ENCODE peak calls at places on chromosomes 2 and 18, in eight cellular contexts. One of them, this sample, is unnamed.
A peak's percentile ranks its signal among the peaks of the same experiment; 100 is the strongest.

GRCh38 chr2:192313773-192314172 is 119.0 kb upstream of the TMEFF2 start:
- DNase-seq in breast epithelium: no peak
- DNase-seq in spleen: peak; percentile 67
- DNase-seq in uterus: no peak
- DNase-seq in IMR-90: no peak
- DNase-seq in testis: no peak
- DNase-seq in heart left ventricle: peak; percentile 15
- DNase-seq in transverse colon: no peak
- DNase-seq in this sample: no peak

GRCh38 chr18:25832008-25832604 is 258.3 kb downstream of the SS18 start:
- DNase-seq in testis: peak; percentile 75
- DNase-seq in IMR-90: peak; percentile 61
- DNase-seq in breast epithelium: no peak
- DNase-seq in uterus: no peak
- DNase-seq in heart left ventricle: peak; percentile 77
- DNase-seq in spleen: no peak
- DNase-seq in transverse colon: peak; percentile 37
- DNase-seq in this sample: peak; percentile 62

GRCh38 chr18:52063923-52064322 is 276.1 kb upstream of the DCC start:
- DNase-seq in testis: no peak
- DNase-seq in transverse colon: no peak
- DNase-seq in breast epithelium: no peak
- DNase-seq in IMR-90: no peak
- DNase-seq in heart left ventricle: no peak
- DNase-seq in uterus: no peak
- DNase-seq in spleen: no peak
- DNase-seq in this sample: no peak

GRCh38 chr18:57175550-57175949 is 28.7 kb downstream of the BOD1L2 start:
- DNase-seq in testis: no peak
- DNase-seq in spleen: no peak
- DNase-seq in IMR-90: no peak
- DNase-seq in heart left ventricle: no peak
- DNase-seq in transverse colon: no peak
- DNase-seq in breast epithelium: no peak
- DNase-seq in uterus: no peak
- DNase-seq in this sample: no peak

GRCh38 chr2:216023055-216023648 is 9.8 kb upstream of the MREG start:
- DNase-seq in heart left ventricle: no peak
- DNase-seq in transverse colon: peak; percentile 46
- DNase-seq in testis: peak; percentile 61
- DNase-seq in breast epithelium: no peak
- DNase-seq in uterus: no peak
- DNase-seq in IMR-90: peak; percentile 52
- DNase-seq in spleen: no peak
- DNase-seq in this sample: peak; percentile 55

GRCh38 chr2:163732718-163733117 is 3.1 kb downstream of the FIGN start:
- DNase-seq in transverse colon: no peak
- DNase-seq in IMR-90: no peak
- DNase-seq in heart left ventricle: no peak
- DNase-seq in uterus: no peak
- DNase-seq in breast epithelium: no peak
- DNase-seq in testis: peak; percentile 34
- DNase-seq in spleen: no peak
- DNase-seq in this sample: no peak

GRCh38 chr2:152418688-152419087 is 83.7 kb downstream of the FMNL2 start:
- DNase-seq in breast epithelium: no peak
- DNase-seq in IMR-90: peak; percentile 79
- DNase-seq in transverse colon: no peak
- DNase-seq in spleen: no peak
- DNase-seq in testis: no peak
- DNase-seq in heart left ventricle: no peak
- DNase-seq in uterus: no peak
- DNase-seq in this sample: no peak

GRCh38 chr2:210230518-210230917 is 5.3 kb upstream of the ACADL start:
- DNase-seq in IMR-90: no peak
- DNase-seq in heart left ventricle: no peak
- DNase-seq in testis: no peak
- DNase-seq in transverse colon: no peak
- DNase-seq in spleen: no peak
- DNase-seq in uterus: no peak
- DNase-seq in breast epithelium: no peak
- DNase-seq in this sample: no peak

GRCh38 chr18:3595282-3596273 is 145.6 kb downstream of the TGIF1 start:
- DNase-seq in heart left ventricle: no peak
- DNase-seq in uterus: peak; percentile 74
- DNase-seq in testis: no peak
- DNase-seq in breast epithelium: no peak
- DNase-seq in transverse colon: peak; percentile 44
- DNase-seq in spleen: no peak
- DNase-seq in IMR-90: peak; percentile 98
- DNase-seq in this sample: no peak

GRCh38 chr2:149544692-149545091 is 42.9 kb downstream of the MMADHC start:
- DNase-seq in uterus: no peak
- DNase-seq in heart left ventricle: no peak
- DNase-seq in breast epithelium: no peak
- DNase-seq in IMR-90: no peak
- DNase-seq in spleen: no peak
- DNase-seq in testis: no peak
- DNase-seq in transverse colon: no peak
- DNase-seq in this sample: no peak

GRCh38 chr2:133568598-133568997 is 335 bp upstream of the NCKAP5 start:
- DNase-seq in testis: no peak
- DNase-seq in spleen: no peak
- DNase-seq in uterus: no peak
- DNase-seq in breast epithelium: no peak
- DNase-seq in transverse colon: no peak
- DNase-seq in heart left ventricle: no peak
- DNase-seq in IMR-90: no peak
- DNase-seq in this sample: no peak

GRCh38 chr2:29460191-29460590 is 345.0 kb downstream of the CLIP4 start:
- DNase-seq in heart left ventricle: no peak
- DNase-seq in uterus: no peak
- DNase-seq in testis: no peak
- DNase-seq in spleen: no peak
- DNase-seq in breast epithelium: no peak
- DNase-seq in IMR-90: no peak
- DNase-seq in transverse colon: no peak
- DNase-seq in this sample: no peak

GRCh38 chr2:227472265-227473018 is 486 bp downstream of the AGFG1 start:
- DNase-seq in transverse colon: peak; percentile 46
- DNase-seq in breast epithelium: no peak
- DNase-seq in IMR-90: no peak
- DNase-seq in heart left ventricle: peak; percentile 42
- DNase-seq in spleen: peak; percentile 91
- DNase-seq in testis: peak; percentile 65
- DNase-seq in uterus: peak; percentile 17
- DNase-seq in this sample: peak; percentile 35

GRCh38 chr2:101759162-101759561 is 61.7 kb downstream of the MAP4K4 start:
- DNase-seq in spleen: no peak
- DNase-seq in testis: no peak
- DNase-seq in transverse colon: no peak
- DNase-seq in uterus: peak; percentile 74
- DNase-seq in breast epithelium: no peak
- DNase-seq in IMR-90: peak; percentile 97
- DNase-seq in heart left ventricle: no peak
- DNase-seq in this sample: no peak

GRCh38 chr18:36561046-36561445 is 263.5 kb downstream of the FHOD3 start:
- DNase-seq in breast epithelium: no peak
- DNase-seq in testis: no peak
- DNase-seq in heart left ventricle: no peak
- DNase-seq in spleen: no peak
- DNase-seq in IMR-90: no peak
- DNase-seq in uterus: no peak
- DNase-seq in transverse colon: no peak
- DNase-seq in this sample: no peak

GRCh38 chr2:202109737-202110184 is 36.7 kb downstream of the KIAA2012 start:
- DNase-seq in IMR-90: peak; percentile 61
- DNase-seq in heart left ventricle: peak; percentile 32
- DNase-seq in transverse colon: no peak
- DNase-seq in testis: peak; percentile 43
- DNase-seq in uterus: peak; percentile 56
- DNase-seq in spleen: no peak
- DNase-seq in breast epithelium: no peak
- DNase-seq in this sample: no peak

GRCh38 chr2:61272421-61273070 is 110.6 kb downstream of the C2orf74 start:
- DNase-seq in breast epithelium: no peak
- DNase-seq in spleen: no peak
- DNase-seq in transverse colon: no peak
- DNase-seq in heart left ventricle: no peak
- DNase-seq in IMR-90: peak; percentile 20
- DNase-seq in uterus: no peak
- DNase-seq in testis: no peak
- DNase-seq in this sample: no peak

GRCh38 chr2:118268268-118268667 is 180.0 kb downstream of the INSIG2 start:
- DNase-seq in spleen: no peak
- DNase-seq in transverse colon: no peak
- DNase-seq in IMR-90: no peak
- DNase-seq in uterus: no peak
- DNase-seq in breast epithelium: no peak
- DNase-seq in heart left ventricle: no peak
- DNase-seq in testis: no peak
- DNase-seq in this sample: no peak

DNA sequence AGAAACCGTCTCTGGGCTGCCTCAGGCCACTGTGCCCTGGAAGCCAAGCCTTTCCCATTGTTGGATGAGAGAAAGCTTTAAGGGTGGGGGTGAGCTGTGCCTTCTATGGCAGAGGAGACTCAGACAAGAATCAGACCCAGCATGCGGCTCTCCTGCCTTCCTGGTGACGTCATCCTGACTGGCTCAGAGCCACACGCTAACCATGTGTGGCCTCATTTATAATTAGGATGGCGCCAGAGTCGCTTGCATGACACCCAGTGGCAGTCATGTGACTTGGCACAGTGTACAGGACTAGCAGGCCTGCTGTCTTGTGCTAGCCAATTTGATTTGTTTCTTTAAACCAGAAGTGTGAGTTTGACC is 99.2 kb downstream of the SH3BP4 start:
- DNase-seq in uterus: peak; percentile 81
- DNase-seq in breast epithelium: peak; percentile 94
- DNase-seq in IMR-90: peak; percentile 93
- DNase-seq in heart left ventricle: peak; percentile 96
- DNase-seq in transverse colon: peak; percentile 87
- DNase-seq in spleen: peak; percentile 75
- DNase-seq in testis: peak; percentile 90
- DNase-seq in this sample: peak; percentile 93
- TF ChIP-seq POLR2A in uterus: no peak
- TF ChIP-seq POLR2A in breast epithelium: no peak
- TF ChIP-seq POLR2A in IMR-90: peak; percentile 53
- TF ChIP-seq POLR2A in heart left ventricle: peak; percentile 30
- TF ChIP-seq POLR2A in transverse colon: no peak
- TF ChIP-seq POLR2A in spleen: no peak
- TF ChIP-seq POLR2A in testis: no peak
- TF ChIP-seq POLR2A in this sample: no peak

DNA sequence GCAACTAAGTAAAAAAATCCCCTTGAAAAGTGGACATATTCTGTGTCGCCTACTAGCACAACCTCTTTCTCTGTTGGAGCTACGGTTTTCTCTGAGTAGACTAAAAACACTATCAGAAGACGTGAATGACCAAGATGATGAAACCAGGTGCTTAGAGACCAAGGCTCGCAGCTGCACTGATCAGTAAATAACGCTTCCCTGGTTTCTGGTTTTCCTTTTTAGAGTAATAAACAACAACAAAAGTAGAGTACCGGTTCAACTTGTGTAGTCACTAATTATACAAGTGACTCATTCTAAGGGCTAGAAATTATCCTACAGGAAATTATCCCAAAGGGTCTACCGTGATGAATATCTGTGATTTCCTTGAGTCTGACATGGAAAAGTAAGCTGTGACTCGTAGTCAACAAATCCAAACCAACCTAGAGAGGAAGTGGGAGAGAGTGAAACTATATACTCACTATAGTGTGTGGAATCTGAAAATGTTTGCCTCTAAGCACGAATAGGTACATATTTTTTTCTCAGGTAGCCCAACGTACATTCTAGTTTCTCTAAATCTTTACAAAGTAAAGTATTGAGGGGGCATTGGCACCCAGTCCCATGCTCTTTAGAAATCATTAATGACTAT is 17.8 kb downstream of the RASGRP3 start:
- DNase-seq in testis: no peak
- DNase-seq in spleen: no peak
- DNase-seq in transverse colon: no peak
- DNase-seq in heart left ventricle: no peak
- DNase-seq in IMR-90: peak; percentile 59
- DNase-seq in breast epithelium: no peak
- DNase-seq in uterus: no peak
- DNase-seq in this sample: no peak
- TF ChIP-seq POLR2A in testis: no peak
- TF ChIP-seq POLR2A in spleen: no peak
- TF ChIP-seq POLR2A in transverse colon: no peak
- TF ChIP-seq POLR2A in heart left ventricle: no peak
- TF ChIP-seq POLR2A in IMR-90: no peak
- TF ChIP-seq POLR2A in breast epithelium: no peak
- TF ChIP-seq POLR2A in uterus: no peak
- TF ChIP-seq POLR2A in this sample: no peak

GRCh38 chr2:111068435-111069058 is 52.2 kb upstream of the BCL2L11 start:
- DNase-seq in testis: no peak
- DNase-seq in breast epithelium: peak; percentile 64
- DNase-seq in uterus: no peak
- DNase-seq in heart left ventricle: no peak
- DNase-seq in IMR-90: no peak
- DNase-seq in transverse colon: peak; percentile 28
- DNase-seq in spleen: no peak
- DNase-seq in this sample: no peak
- TF ChIP-seq POLR2A in testis: no peak
- TF ChIP-seq POLR2A in breast epithelium: no peak
- TF ChIP-seq POLR2A in uterus: no peak
- TF ChIP-seq POLR2A in heart left ventricle: no peak
- TF ChIP-seq POLR2A in IMR-90: no peak
- TF ChIP-seq POLR2A in transverse colon: no peak
- TF ChIP-seq POLR2A in spleen: no peak
- TF ChIP-seq POLR2A in this sample: no peak

GRCh38 chr2:237692601-237693079 is 65.3 kb downstream of the LRRFIP1 start:
- DNase-seq in spleen: peak; percentile 91
- DNase-seq in testis: no peak
- DNase-seq in heart left ventricle: peak; percentile 53
- DNase-seq in breast epithelium: peak; percentile 61
- DNase-seq in IMR-90: no peak
- DNase-seq in uterus: peak; percentile 69
- DNase-seq in transverse colon: peak; percentile 54
- DNase-seq in this sample: peak; percentile 77

GRCh38 chr2:237693281-237694039 is 66.1 kb downstream of the LRRFIP1 start:
- DNase-seq in IMR-90: peak; percentile 69
- DNase-seq in heart left ventricle: no peak
- DNase-seq in breast epithelium: no peak
- DNase-seq in transverse colon: peak; percentile 43
- DNase-seq in testis: no peak
- DNase-seq in uterus: no peak
- DNase-seq in spleen: peak; percentile 73
- DNase-seq in this sample: peak; percentile 64

GRCh38 chr2:237689569-237690131 is 62.3 kb downstream of the LRRFIP1 start:
- DNase-seq in heart left ventricle: peak; percentile 58
- DNase-seq in uterus: no peak
- DNase-seq in spleen: peak; percentile 83
- DNase-seq in transverse colon: peak; percentile 73
- DNase-seq in testis: no peak
- DNase-seq in IMR-90: no peak
- DNase-seq in breast epithelium: no peak
- DNase-seq in this sample: peak; percentile 18

GRCh38 chr2:237691908-237692600 is 64.7 kb downstream of the LRRFIP1 start:
- DNase-seq in testis: peak; percentile 97
- DNase-seq in breast epithelium: peak; percentile 97
- DNase-seq in heart left ventricle: peak; percentile 98
- DNase-seq in uterus: peak; percentile 98
- DNase-seq in spleen: peak; percentile 99
- DNase-seq in transverse colon: peak; percentile 99
- DNase-seq in IMR-90: peak; percentile 80
- DNase-seq in this sample: peak; percentile 99

GRCh38 chr2:237691200-237691907 is 64.0 kb downstream of the LRRFIP1 start:
- DNase-seq in transverse colon: peak; percentile 56
- DNase-seq in uterus: no peak
- DNase-seq in spleen: peak; percentile 100
- DNase-seq in heart left ventricle: no peak
- DNase-seq in breast epithelium: no peak
- DNase-seq in IMR-90: no peak
- DNase-seq in testis: no peak
- DNase-seq in this sample: no peak
- TF ChIP-seq POLR2A in transverse colon: peak; percentile 57
- TF ChIP-seq POLR2A in uterus: peak; percentile 30
- TF ChIP-seq POLR2A in spleen: no peak
- TF ChIP-seq POLR2A in heart left ventricle: no peak
- TF ChIP-seq POLR2A in breast epithelium: no peak
- TF ChIP-seq POLR2A in IMR-90: no peak
- TF ChIP-seq POLR2A in testis: no peak
- TF ChIP-seq POLR2A in this sample: peak; percentile 34

This sample was measured in Peyer's patch.